ENCODE peak calls at places on chromosomes 16 and 17, in ten cellular contexts. D is tibial artery, M is upper lobe of left lung, B is A549, K is HFF-Myc, Y is cardiac muscle cell, V is natural killer cell, X is astrocyte of the spinal cord, J is body of pancreas, G is thoracic aorta. P is an unnamed sample.

GRCh38 chr16:52114414-52114813 is 432.5 kb downstream of the TOX3 start:
- DNase-seq in D (no peak), M (peak; percentile 22), B (no peak), K (no peak), Y (no peak), V (no peak), X (no peak), J (no peak), G (no peak), P (no peak)

GRCh38 chr17:27808629-27809028 is 8.3 kb upstream of the NOS2 start:
- DNase-seq in D (no peak), M (peak; percentile 7), B (no peak), K (no peak), Y (no peak), V (no peak), X (no peak), J (no peak), G (no peak), P (no peak)

GRCh38 chr16:69787883-69788282 is 25.8 kb downstream of the WWP2 start:
- DNase-seq in D (no peak), M (no peak), B (no peak), K (no peak), Y (no peak), V (no peak), X (no peak), J (no peak), G (no peak), P (no peak)

GRCh38 chr16:84040823-84041391 is 1.7 kb downstream of the SLC38A8 start:
- DNase-seq in D (no peak), M (no peak), B (no peak), K (peak; percentile 33), Y (peak; percentile 45), V (no peak), X (peak; percentile 21), J (no peak), G (no peak), P (no peak)

GRCh38 chr17:51860934-51861561 is 297.5 kb downstream of the CA10 start:
- DNase-seq in D (no peak), M (no peak), B (peak; percentile 7), K (no peak), Y (peak; percentile 9), V (no peak), X (no peak), J (peak; percentile 49), G (no peak), P (peak; percentile 36)

GRCh38 chr17:81551458-81552243 is 502 bp downstream of the FAAP100 start:
- DNase-seq in D (peak; percentile 72), M (peak; percentile 36), B (no peak), K (no peak), Y (no peak), V (no peak), X (no peak), J (peak; percentile 53), G (no peak), P (peak; percentile 52)

GRCh38 chr17:12745481-12745880 is 43.8 kb upstream of the ARHGAP44 start:
- DNase-seq in D (no peak), M (no peak), B (no peak), K (no peak), Y (no peak), V (no peak), X (no peak), J (no peak), G (no peak), P (no peak)

GRCh38 chr17:17227608-17228520 is 9.1 kb downstream of the FLCN start:
- DNase-seq in D (peak; percentile 68), M (no peak), B (no peak), K (no peak), Y (no peak), V (no peak), X (no peak), J (peak; percentile 38), G (no peak), P (no peak)

GRCh38 chr17:48561894-48562810 is 16.0 kb downstream of the HOXB4 start:
- DNase-seq in D (no peak), M (no peak), B (peak; percentile 66), K (no peak), Y (no peak), V (no peak), X (no peak), J (no peak), G (no peak), P (no peak)
- TF ChIP-seq CTCF in D (no peak), M (no peak), B (no peak), K (peak; percentile 28), Y (peak; percentile 26), V (no peak), X (peak; percentile 49), J (peak; percentile 15), G (peak; percentile 17), P (no peak)

DNA sequence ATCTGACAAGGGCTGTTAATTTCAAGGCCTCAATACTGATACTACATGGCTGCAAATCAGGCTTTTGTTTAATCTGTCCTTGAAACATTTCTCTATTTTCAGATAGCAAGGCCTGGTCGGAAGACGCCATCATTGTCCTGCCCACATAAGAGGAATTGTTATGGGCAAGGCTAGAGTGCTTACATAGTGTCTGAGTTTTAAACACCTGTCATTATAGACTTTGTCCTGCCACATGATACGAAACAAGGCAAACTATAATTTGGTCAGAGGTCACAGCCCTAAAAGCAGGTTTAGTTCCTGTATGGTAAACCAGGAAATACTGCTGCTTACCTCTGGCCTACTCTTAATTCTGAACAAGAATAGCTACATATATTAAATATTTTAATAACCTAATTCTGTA is 104.4 kb downstream of the SSH2 start:
- DNase-seq in D (no peak), M (no peak), B (no peak), K (no peak), Y (no peak), V (no peak), X (no peak), J (no peak), G (no peak), P (no peak)
- TF ChIP-seq CTCF in D (no peak), M (no peak), B (no peak), K (no peak), Y (no peak), V (no peak), X (no peak), J (no peak), G (no peak), P (no peak)

DNA sequence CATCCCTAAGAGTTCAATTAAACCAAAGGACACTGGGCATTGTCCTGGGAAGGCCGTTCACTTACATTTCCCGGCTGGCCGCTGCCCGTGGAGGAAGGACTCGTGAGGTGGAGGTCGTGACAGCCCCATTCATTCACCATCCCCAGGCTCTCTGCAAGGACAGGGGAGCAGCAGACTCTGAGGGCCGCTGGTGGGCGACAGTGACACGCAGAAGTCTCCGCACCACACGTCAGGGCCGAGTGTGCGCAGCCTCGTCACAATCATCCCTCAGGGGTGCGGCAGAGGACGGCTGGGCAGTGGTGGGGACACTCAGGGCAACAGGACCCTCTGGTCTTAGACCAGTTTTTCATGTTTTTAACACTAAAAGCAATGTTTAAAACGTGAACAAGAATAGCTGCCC is 21.7 kb downstream of the UNKL start:
- DNase-seq in D (no peak), M (no peak), B (no peak), K (no peak), Y (no peak), V (no peak), X (no peak), J (no peak), G (no peak), P (no peak)
- TF ChIP-seq CTCF in D (no peak), M (no peak), B (no peak), K (no peak), Y (no peak), V (no peak), X (no peak), J (no peak), G (no peak), P (no peak)

DNA sequence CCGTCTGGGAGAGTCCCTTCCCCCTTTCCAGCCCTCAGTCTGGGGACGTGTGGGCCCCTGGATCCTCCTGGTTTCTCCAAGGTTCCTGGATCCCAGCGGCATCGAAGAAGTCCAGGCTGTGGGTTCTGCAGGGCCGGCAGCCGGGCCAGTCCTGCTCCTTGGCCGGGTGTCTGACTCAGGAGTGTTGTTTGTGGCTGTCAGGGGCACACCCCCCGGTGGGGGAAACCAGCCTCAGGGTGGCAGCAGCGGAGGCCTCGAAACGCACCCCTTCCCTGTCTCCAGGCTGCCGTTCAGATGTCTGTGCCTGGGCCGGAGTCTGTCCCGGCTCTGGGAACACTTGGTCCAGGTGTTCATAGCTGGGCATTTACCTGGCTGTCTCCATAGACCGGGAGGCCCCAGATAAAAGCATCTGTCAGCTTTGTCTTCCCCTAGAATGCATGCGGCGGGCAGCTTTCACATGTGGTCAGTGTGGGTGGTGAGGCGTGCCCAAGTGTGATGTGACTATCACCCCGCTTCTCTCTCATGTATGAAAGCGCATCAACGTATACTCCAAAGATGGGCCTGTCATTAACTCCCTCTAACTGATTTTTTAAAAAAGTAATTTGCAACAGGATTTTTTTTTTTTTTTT is 3.6 kb upstream of the RAP1GAP2 start:
- DNase-seq in D (no peak), M (no peak), B (no peak), K (no peak), Y (no peak), V (peak; percentile 94), X (no peak), J (no peak), G (no peak), P (no peak)
- TF ChIP-seq CTCF in D (no peak), M (no peak), B (no peak), K (no peak), Y (no peak), V (no peak), X (no peak), J (no peak), G (no peak), P (no peak)

GRCh38 chr17:50575581-50576210 is 15.2 kb downstream of the CACNA1G start:
- DNase-seq in D (no peak), M (no peak), B (no peak), K (no peak), Y (no peak), V (no peak), X (no peak), J (peak; percentile 44), G (no peak), P (no peak)
- TF ChIP-seq CTCF in D (no peak), M (no peak), B (no peak), K (no peak), Y (no peak), V (no peak), X (no peak), J (no peak), G (no peak), P (no peak)

P was measured in thyroid gland.